ENCODE peak calls at places on chromosomes 11 and 22, in ten cellular contexts. P is stimulated activated CD8-positive, alpha-beta memory T cell treated with anti-CD3 and anti-CD28 coated beads, Interleukin-7, amount 100 ng/mL, for 24 hours; C is NCI-H1092 treated with DMSO at 0.1 percent for 48 hours; L is mammary epithelial cell; H is epithelial cell of esophagus; Q is fibroblast of lung; U is thoracic aorta; N is HTR-8/SVneo; I is activated CD4-positive, alpha-beta memory T cell treated with anti-CD3 and anti-CD28 coated beads, Interleukin-2, amount 10 ng/mL, durations not matched to agents 7 days and 5 days; A is hypothalamus. K is an unnamed sample.

GRCh38 chr22:26857169-26857568 is 199.8 kb downstream of the MIAT start:
- DNase-seq in P (no peak), C (no peak), L (no peak), H (no peak), Q (no peak), U (no peak), N (no peak), I (no peak), A (no peak), K (no peak)

GRCh38 chr22:24216541-24217209 is 28.2 kb downstream of the GGT5 start:
- DNase-seq in P (no peak), C (no peak), L (no peak), H (no peak), Q (no peak), U (no peak), N (no peak), I (no peak), A (no peak), K (no peak)

GRCh38 chr11:2539761-2540520 is 95.1 kb downstream of the KCNQ1 start:
- DNase-seq in P (no peak), C (peak; percentile 27), L (no peak), H (no peak), Q (no peak), U (no peak), N (no peak), I (no peak), A (no peak), K (no peak)

GRCh38 chr11:83819936-83820549 is 533.9 kb upstream of the CCDC90B start:
- DNase-seq in P (no peak), C (peak; percentile 28), L (peak; percentile 48), H (peak; percentile 63), Q (peak; percentile 62), U (no peak), N (peak; percentile 41), I (no peak), A (peak; percentile 24), K (peak; percentile 20)

GRCh38 chr22:40628354-40629042 is 8.0 kb downstream of the MRTFA start:
- DNase-seq in P (no peak), C (no peak), L (peak; percentile 84), H (peak; percentile 82), Q (peak; percentile 92), U (no peak), N (no peak), I (no peak), A (no peak), K (no peak)

GRCh38 chr22:46577361-46578249 is 40.2 kb upstream of the CELSR1 start:
- DNase-seq in P (no peak), C (no peak), L (no peak), H (no peak), Q (no peak), U (no peak), N (no peak), I (no peak), A (no peak), K (no peak)

GRCh38 chr11:34281256-34281655 is 76.6 kb downstream of the ABTB2 start:
- DNase-seq in P (no peak), C (no peak), L (no peak), H (peak; percentile 18), Q (no peak), U (no peak), N (no peak), I (no peak), A (no peak), K (no peak)

GRCh38 chr11:109785714-109786113 is 307.5 kb upstream of the ZC3H12C start:
- DNase-seq in P (no peak), C (no peak), L (no peak), H (peak; percentile 20), Q (peak; percentile 78), U (no peak), N (no peak), I (no peak), A (no peak), K (no peak)

GRCh38 chr11:2224254-2224653 is 46.1 kb downstream of the ASCL2 start:
- DNase-seq in P (no peak), C (no peak), L (no peak), H (no peak), Q (no peak), U (no peak), N (no peak), I (no peak), A (no peak), K (no peak)

GRCh38 chr22:42340695-42341383 is 70.4 kb upstream of the TCF20 start:
- DNase-seq in P (no peak), C (peak; percentile 68), L (no peak), H (no peak), Q (no peak), U (no peak), N (no peak), I (no peak), A (no peak), K (peak; percentile 37)

GRCh38 chr11:59728913-59729312 is 15.3 kb upstream of the OR10V1 start:
- DNase-seq in P (no peak), C (no peak), L (no peak), H (peak; percentile 11), Q (no peak), U (no peak), N (no peak), I (peak; percentile 61), A (no peak), K (no peak)

GRCh38 chr22:45576730-45577464 is 74.2 kb downstream of the FBLN1 start:
- DNase-seq in P (no peak), C (no peak), L (no peak), H (no peak), Q (no peak), U (no peak), N (no peak), I (no peak), A (no peak), K (no peak)

GRCh38 chr11:73019996-73020395 is 122.1 kb downstream of the FCHSD2 start:
- DNase-seq in P (no peak), C (no peak), L (no peak), H (no peak), Q (no peak), U (no peak), N (no peak), I (no peak), A (no peak), K (no peak)

GRCh38 chr11:117289795-117290194 is 1.4 kb upstream of the BACE1-AS start:
- DNase-seq in P (no peak), C (no peak), L (no peak), H (no peak), Q (no peak), U (no peak), N (no peak), I (no peak), A (no peak), K (no peak)

GRCh38 chr11:106218096-106218495 is 140.6 kb downstream of the AASDHPPT start:
- DNase-seq in P (no peak), C (no peak), L (no peak), H (no peak), Q (no peak), U (no peak), N (no peak), I (no peak), A (no peak), K (no peak)

GRCh38 chr22:22127100-22127499 is 117.5 kb upstream of the VPREB1 start:
- DNase-seq in P (no peak), C (no peak), L (no peak), H (no peak), Q (no peak), U (no peak), N (no peak), I (no peak), A (no peak), K (no peak)

GRCh38 chr22:40618400-40618799 is 18.1 kb downstream of the MRTFA start:
- DNase-seq in P (no peak), C (no peak), L (no peak), H (no peak), Q (no peak), U (no peak), N (no peak), I (no peak), A (no peak), K (no peak)

GRCh38 chr22:30287626-30288413 is 1.5 kb downstream of the CASTOR1 start:
- DNase-seq in P (peak; percentile 78), C (peak; percentile 60), L (peak; percentile 81), H (peak; percentile 88), Q (peak; percentile 90), U (no peak), N (peak; percentile 74), I (peak; percentile 91), A (peak; percentile 84), K (peak; percentile 88)

GRCh38 chr11:58561394-58562102 is 14.1 kb downstream of the LPXN start:
- DNase-seq in P (no peak), C (no peak), L (no peak), H (no peak), Q (no peak), U (no peak), N (no peak), I (no peak), A (peak; percentile 17), K (no peak)

GRCh38 chr11:130269544-130269943 is 45.2 kb downstream of the ZBTB44 start:
- DNase-seq in P (no peak), C (no peak), L (no peak), H (no peak), Q (no peak), U (no peak), N (no peak), I (no peak), A (no peak), K (no peak)

GRCh38 chr11:76807206-76807875 is 24.2 kb downstream of the TSKU start:
- DNase-seq in P (peak; percentile 72), C (peak; percentile 60), L (peak; percentile 46), H (peak; percentile 80), Q (peak; percentile 64), U (peak; percentile 65), N (peak; percentile 83), I (peak; percentile 73), A (peak; percentile 72), K (peak; percentile 82)

GRCh38 chr11:57639321-57640067 is 10.2 kb downstream of the YPEL4 start:
- DNase-seq in P (no peak), C (no peak), L (no peak), H (no peak), Q (peak; percentile 68), U (no peak), N (peak; percentile 52), I (no peak), A (no peak), K (no peak)

GRCh38 chr11:102317099-102317767 is at the start of gene BIRC3:
- DNase-seq in P (peak; percentile 74), C (peak; percentile 72), L (peak; percentile 99), H (peak; percentile 98), Q (peak; percentile 93), U (peak; percentile 41), N (peak; percentile 90), I (peak; percentile 92), A (peak; percentile 44), K (peak; percentile 72)

GRCh38 chr11:65787649-65788622 is 1.1 kb downstream of the OVOL1 start:
- DNase-seq in P (no peak), C (no peak), L (no peak), H (no peak), Q (no peak), U (no peak), N (no peak), I (no peak), A (no peak), K (no peak)

GRCh38 chr11:33273656-33274055 is 16.5 kb downstream of the HIPK3 start:
- DNase-seq in P (no peak), C (no peak), L (no peak), H (no peak), Q (no peak), U (no peak), N (no peak), I (no peak), A (no peak), K (no peak)

GRCh38 chr22:28989035-28989464 is 72.6 kb downstream of the C22orf31 start:
- DNase-seq in P (no peak), C (no peak), L (peak; percentile 88), H (peak; percentile 53), Q (peak; percentile 82), U (no peak), N (no peak), I (no peak), A (no peak), K (peak; percentile 54)

GRCh38 chr11:1542267-1542666 is 29.8 kb downstream of the DUSP8 start:
- DNase-seq in P (no peak), C (peak; percentile 15), L (no peak), H (no peak), Q (no peak), U (no peak), N (no peak), I (no peak), A (no peak), K (no peak)

GRCh38 chr22:22591348-22592299 is 32.6 kb upstream of the PRAME start:
- DNase-seq in P (no peak), C (no peak), L (no peak), H (no peak), Q (peak; percentile 2), U (no peak), N (no peak), I (no peak), A (no peak), K (no peak)

K was measured in uterus.